ENCODE peak calls at places on chromosome 9, in six cellular contexts. U, V, I, F, R and K are unnamed samples.

GRCh38 chr9:19994296-19994695 is 205.5 kb upstream of the SLC24A2 start:
- DNase-seq in U (no peak), V (no peak), I (peak; percentile 74), F (no peak), R (no peak), K (no peak)

GRCh38 chr9:32783168-32783891 is at the start of gene TMEM215:
- DNase-seq in U (no peak), V (peak; percentile 61), I (no peak), F (no peak), R (no peak), K (no peak)

GRCh38 chr9:76530458-76531100 is 71.6 kb downstream of the GCNT1 start:
- DNase-seq in U (no peak), V (no peak), I (no peak), F (peak; percentile 54), R (no peak), K (no peak)

GRCh38 chr9:124306098-124306735 is 48.5 kb downstream of the NEK6 start:
- DNase-seq in U (no peak), V (no peak), I (peak; percentile 89), F (no peak), R (no peak), K (no peak)

GRCh38 chr9:38419216-38419615 is 5.0 kb downstream of the IGFBPL1 start:
- DNase-seq in U (no peak), V (no peak), I (no peak), F (no peak), R (no peak), K (no peak)

GRCh38 chr9:137705443-137705863 is 86.6 kb downstream of the EHMT1 start:
- DNase-seq in U (no peak), V (no peak), I (no peak), F (peak; percentile 86), R (no peak), K (no peak)

GRCh38 chr9:8859416-8859815 is 1059.8 kb upstream of the DMAC1 start:
- DNase-seq in U (no peak), V (no peak), I (no peak), F (peak; percentile 9), R (no peak), K (no peak)

GRCh38 chr9:35852876-35853865 is 17.0 kb downstream of the OR13J1 start:
- DNase-seq in U (no peak), V (no peak), I (no peak), F (no peak), R (no peak), K (no peak)

GRCh38 chr9:6549106-6549505 is 96.4 kb downstream of the GLDC start:
- DNase-seq in U (no peak), V (no peak), I (no peak), F (no peak), R (no peak), K (no peak)

GRCh38 chr9:131714161-131714646 is 25.7 kb downstream of the RAPGEF1 start:
- DNase-seq in U (no peak), V (peak; percentile 59), I (peak; percentile 98), F (no peak), R (no peak), K (peak; percentile 35)

GRCh38 chr9:20016611-20017010 is 227.8 kb upstream of the SLC24A2 start:
- DNase-seq in U (no peak), V (no peak), I (no peak), F (no peak), R (no peak), K (no peak)

GRCh38 chr9:15132107-15132506 is 174.9 kb downstream of the TTC39B start:
- DNase-seq in U (no peak), V (no peak), I (no peak), F (no peak), R (no peak), K (no peak)

GRCh38 chr9:135476981-135477380 is 2.6 kb upstream of the PPP1R26 start:
- DNase-seq in U (no peak), V (no peak), I (no peak), F (no peak), R (no peak), K (no peak)

GRCh38 chr9:32251539-32251938 is 132.9 kb upstream of the ACO1 start:
- DNase-seq in U (peak; percentile 0), V (peak; percentile 64), I (peak; percentile 50), F (peak; percentile 41), R (peak; percentile 63), K (peak; percentile 23)

GRCh38 chr9:131732636-131733340 is 7.1 kb downstream of the RAPGEF1 start:
- DNase-seq in U (no peak), V (no peak), I (no peak), F (no peak), R (no peak), K (no peak)